ENCODE peak calls at places on chromosomes 6 and 20, in nine cellular contexts. Q, O, B, D, I, V, H, M and Z are unnamed samples.

GRCh38 chr6:22062807-22063408 is 233.9 kb downstream of the PRL start:
- DNase-seq in B (no peak), D (no peak), V (no peak), I (no peak), M (no peak), Q (no peak), O (no peak), H (no peak), Z (no peak)

GRCh38 chr6:63351995-63352586 is 32.3 kb upstream of the LGSN start:
- DNase-seq in I (no peak), Q (peak), H (no peak), O (no peak), B (no peak), M (no peak), D (peak), V (no peak), Z (peak)

GRCh38 chr20:237479-237878 is 10.4 kb downstream of the DEFB129 start:
- DNase-seq in D (no peak), M (no peak), Q (no peak), I (no peak), O (no peak), V (peak), B (no peak), H (no peak), Z (no peak)

GRCh38 chr6:134419717-134420116 is 101.8 kb upstream of the SGK1 start:
- DNase-seq in V (no peak), M (no peak), H (no peak), O (no peak), I (no peak), D (peak), Q (no peak), B (no peak), Z (no peak)

GRCh38 chr6:154842828-154843227 is 109.6 kb downstream of the SCAF8 start:
- DNase-seq in O (no peak), Q (no peak), I (no peak), M (no peak), B (no peak), H (no peak), D (no peak), V (no peak), Z (no peak)

GRCh38 chr20:38426006-38426405 is 9.1 kb downstream of the SNHG17 start:
- DNase-seq in I (peak), B (no peak), M (peak), V (no peak), D (peak), H (no peak), O (no peak), Q (peak), Z (peak)

GRCh38 chr20:57619053-57619831 is 984 bp downstream of the ZBP1 start:
- DNase-seq in D (no peak), Q (no peak), B (peak), M (no peak), H (no peak), V (peak), I (no peak), O (no peak), Z (no peak)

GRCh38 chr20:41889871-41890224 is 271.7 kb upstream of the CHD6 start:
- DNase-seq in B (no peak), M (no peak), H (no peak), D (no peak), Q (no peak), V (no peak), I (no peak), O (no peak), Z (no peak)

GRCh38 chr20:57525328-57526053 is 551 bp upstream of the CTCFL start:
- DNase-seq in V (no peak), I (no peak), Q (no peak), O (no peak), M (no peak), H (no peak), B (no peak), D (no peak), Z (no peak)

GRCh38 chr6:82365011-82365751 is 1.6 kb downstream of the TPBG start:
- DNase-seq in O (no peak), M (peak), Q (peak), B (peak), H (peak), V (peak), D (peak), I (peak), Z (no peak)

GRCh38 chr6:142934190-142934589 is 10.8 kb downstream of the HIVEP2 start:
- DNase-seq in O (no peak), B (no peak), D (no peak), H (no peak), V (no peak), I (no peak), M (no peak), Q (no peak), Z (no peak)

GRCh38 chr6:99568103-99568933 is at the start of gene CCNC:
- DNase-seq in H (peak), M (peak), Q (peak), V (peak), I (peak), B (peak), D (peak), O (peak), Z (peak)

GRCh38 chr6:4533576-4533975 is 242.6 kb upstream of the CDYL start:
- DNase-seq in B (no peak), H (no peak), V (no peak), I (no peak), D (no peak), O (no peak), M (no peak), Q (no peak), Z (no peak)

GRCh38 chr6:25312703-25313102 is 33.5 kb downstream of the CARMIL1 start:
- DNase-seq in M (peak), I (no peak), B (no peak), Q (peak), O (no peak), D (peak), H (no peak), V (no peak), Z (no peak)

GRCh38 chr6:33952016-33952415 is 148.2 kb upstream of the MLN start:
- DNase-seq in V (no peak), B (no peak), Q (no peak), M (no peak), O (no peak), D (no peak), I (no peak), H (no peak), Z (no peak)

GRCh38 chr6:77814119-77814518 is 161.3 kb downstream of the MEI4 start:
- DNase-seq in H (no peak), V (no peak), Q (no peak), M (no peak), O (no peak), D (no peak), B (no peak), I (no peak), Z (no peak)

GRCh38 chr6:154407440-154407839 is 50.8 kb upstream of the IPCEF1 start:
- DNase-seq in D (no peak), I (no peak), O (no peak), B (no peak), Q (no peak), V (no peak), M (no peak), H (no peak), Z (no peak)

GRCh38 chr6:55047433-55048044 is 126.8 kb upstream of the HCRTR2 start:
- DNase-seq in I (no peak), O (no peak), B (no peak), D (no peak), M (no peak), V (no peak), H (no peak), Q (no peak), Z (no peak)

GRCh38 chr6:111566873-111567517 is 38.7 kb downstream of the TRAF3IP2 start:
- DNase-seq in I (no peak), B (no peak), Q (no peak), D (peak), O (no peak), M (no peak), H (no peak), V (no peak), Z (no peak)

GRCh38 chr6:12649325-12649724 is 67.2 kb upstream of the PHACTR1 start:
- DNase-seq in Q (no peak), H (no peak), M (no peak), B (no peak), V (no peak), D (no peak), I (no peak), O (no peak), Z (no peak)
- H3K27ac ChIP-seq in Q (no peak), H (no peak), M (no peak), B (no peak), V (no peak), D (no peak), I (no peak), O (no peak), Z (no peak)

GRCh38 chr20:18287915-18288747 is at the start of gene ZNF133:
- DNase-seq in I (peak), M (peak), B (peak), O (peak), Q (peak), D (peak), H (peak), V (peak), Z (peak)
- TF ChIP-seq CTCF in I (no peak), M (peak), B (no peak), O (peak), Q (no peak), D (no peak), H (no peak), V (no peak), Z (peak)

GRCh38 chr6:57210060-57210459 is 12.0 kb downstream of the RAB23 start:
- DNase-seq in Q (no peak), D (no peak), M (no peak), B (no peak), V (no peak), O (no peak), I (no peak), H (no peak), Z (no peak)
- H3K27ac ChIP-seq in Q (no peak), D (no peak), M (no peak), B (no peak), V (no peak), O (no peak), I (no peak), H (no peak), Z (no peak)

GRCh38 chr6:79201127-79201526 is 33.4 kb downstream of the HMGN3 start:
- DNase-seq in I (no peak), Q (no peak), B (no peak), V (no peak), H (no peak), O (no peak), D (no peak), M (no peak), Z (no peak)
- TF ChIP-seq CTCF in I (no peak), Q (no peak), B (peak), V (no peak), H (no peak), O (no peak), D (no peak), M (no peak), Z (no peak)